ENCODE peak calls at places on chromosome 17, in six cellular contexts. Y, F, S, C, R and G are unnamed samples.

GRCh38 chr17:39204245-39204644 is 4.2 kb downstream of the RPL19 start:
- DNase-seq in R (no peak), S (no peak), F (no peak), C (no peak), Y (no peak), G (no peak)

GRCh38 chr17:8745586-8746500 is 1.2 kb upstream of the CCDC42 start:
- DNase-seq in R (peak; percentile 83), S (peak; percentile 66), C (peak; percentile 74), F (no peak), Y (peak; percentile 87), G (peak; percentile 39)

GRCh38 chr17:27664606-27664965 is 33.6 kb downstream of the LGALS9 start:
- DNase-seq in Y (no peak), R (no peak), F (no peak), S (no peak), C (no peak), G (no peak)

GRCh38 chr17:40103742-40104095 is 3.3 kb upstream of the NR1D1 start:
- DNase-seq in C (no peak), Y (no peak), R (peak; percentile 35), S (no peak), F (no peak), G (no peak)

GRCh38 chr17:5468075-5468473 is 708 bp downstream of the DHX33 start:
- DNase-seq in R (peak; percentile 33), S (no peak), Y (no peak), F (no peak), C (peak; percentile 7), G (no peak)

GRCh38 chr17:82831041-82831817 is 8.6 kb downstream of the ZNF750 start:
- DNase-seq in S (no peak), F (no peak), Y (no peak), C (no peak), R (no peak), G (no peak)

GRCh38 chr17:50787106-50787505 is 19.8 kb upstream of the ANKRD40CL start:
- DNase-seq in F (no peak), S (no peak), C (no peak), R (no peak), Y (no peak), G (no peak)

GRCh38 chr17:75515523-75516254 is at the start of gene CASKIN2:
- DNase-seq in S (peak; percentile 97), Y (peak; percentile 92), R (peak; percentile 89), F (peak; percentile 10), C (peak; percentile 67), G (peak; percentile 83)

GRCh38 chr17:77882481-77883212 is 75.9 kb upstream of the TNRC6C start:
- DNase-seq in F (no peak), Y (peak; percentile 50), R (peak; percentile 94), C (peak; percentile 37), S (peak; percentile 51), G (peak; percentile 86)

GRCh38 chr17:40097931-40098845 is 2.2 kb downstream of the NR1D1 start:
- DNase-seq in F (no peak), C (no peak), Y (no peak), S (peak; percentile 89), R (peak; percentile 39), G (peak; percentile 56)

GRCh38 chr17:14745541-14745940 is 444.7 kb downstream of the HS3ST3B1 start:
- DNase-seq in C (no peak), Y (no peak), R (no peak), S (no peak), F (no peak), G (peak; percentile 57)

GRCh38 chr17:12510535-12510934 is 155.2 kb upstream of the MYOCD start:
- DNase-seq in S (no peak), C (no peak), R (no peak), F (no peak), Y (no peak), G (peak; percentile 44)

GRCh38 chr17:71080937-71081336 is 911.6 kb downstream of the KCNJ2 start:
- DNase-seq in F (no peak), Y (no peak), C (no peak), R (no peak), S (no peak), G (no peak)

GRCh38 chr17:73652886-73653480 is 8.7 kb upstream of the SDK2 start:
- DNase-seq in R (no peak), C (no peak), Y (no peak), S (no peak), F (no peak), G (no peak)

GRCh38 chr17:59707182-59707970 is at the start of the genes PTRH2 and VMP1:
- DNase-seq in F (peak; percentile 98), C (peak; percentile 82), Y (peak; percentile 90), S (peak; percentile 98), R (peak; percentile 97), G (peak; percentile 100)

GRCh38 chr17:76246080-76247066 is 6.1 kb upstream of the RNF157 start:
- DNase-seq in S (no peak), C (no peak), R (peak; percentile 86), F (no peak), Y (peak; percentile 80), G (peak; percentile 97)

GRCh38 chr17:8117980-8118768 is at the start of gene ALOXE3:
- DNase-seq in Y (no peak), C (peak; percentile 16), S (peak; percentile 36), F (no peak), R (peak; percentile 47), G (peak; percentile 60)

GRCh38 chr17:57422574-57423164 is 166.3 kb downstream of the MSI2 start:
- DNase-seq in Y (no peak), C (no peak), R (peak; percentile 55), S (no peak), F (peak; percentile 19), G (no peak)

GRCh38 chr17:48575066-48575582 is 3.0 kb downstream of the HOXB4 start:
- DNase-seq in R (no peak), S (no peak), F (no peak), Y (no peak), C (no peak), G (no peak)

GRCh38 chr17:67565068-67565467 is 152.7 kb upstream of the NOL11 start:
- DNase-seq in R (no peak), S (no peak), C (no peak), F (no peak), Y (no peak), G (no peak)

GRCh38 chr17:39143552-39144093 is 7.8 kb downstream of the PLXDC1 start:
- DNase-seq in F (no peak), Y (no peak), C (no peak), S (peak; percentile 30), R (no peak), G (no peak)

GRCh38 chr17:44959821-44960523 is 8.1 kb downstream of the C1QL1 start:
- DNase-seq in Y (no peak), S (no peak), R (peak; percentile 38), C (no peak), F (no peak), G (no peak)

GRCh38 chr17:76000755-76001521 is at the start of gene CDK3:
- DNase-seq in F (no peak), R (no peak), Y (no peak), C (no peak), S (peak; percentile 61), G (no peak)

GRCh38 chr17:78396436-78397335 is 18.2 kb downstream of the PGS1 start:
- DNase-seq in C (no peak), S (no peak), F (no peak), R (no peak), Y (no peak), G (no peak)

GRCh38 chr17:172401-172800 is 9.0 kb downstream of the DOC2B start:
- DNase-seq in S (no peak), Y (no peak), F (no peak), R (no peak), C (no peak), G (no peak)

GRCh38 chr17:60170835-60171752 is 21.3 kb downstream of the CA4 start:
- DNase-seq in F (no peak), R (no peak), Y (no peak), C (no peak), S (no peak), G (peak; percentile 18)

GRCh38 chr17:9052921-9053320 is 31.6 kb downstream of the NTN1 start:
- DNase-seq in S (peak; percentile 31), R (no peak), Y (no peak), F (no peak), C (no peak), G (no peak)

GRCh38 chr17:77372444-77373297 is 231.9 kb downstream of the SEC14L1 start:
- DNase-seq in F (no peak), C (no peak), Y (peak; percentile 90), S (peak; percentile 77), R (peak; percentile 75), G (peak; percentile 86)

GRCh38 chr17:6648181-6648580 is 3.2 kb downstream of the MED31 start:
- DNase-seq in S (no peak), F (no peak), R (no peak), C (no peak), Y (no peak), G (peak; percentile 47)

GRCh38 chr17:7548585-7549400 is at the start of gene TNFSF12:
- DNase-seq in Y (no peak), F (no peak), S (peak; percentile 73), C (no peak), R (peak; percentile 76), G (peak; percentile 11)

GRCh38 chr17:77330602-77331081 is 189.9 kb downstream of the SEC14L1 start:
- DNase-seq in C (no peak), F (no peak), Y (no peak), R (no peak), S (peak; percentile 18), G (no peak)

GRCh38 chr17:795276-795675 is 13.1 kb downstream of the MRM3 start:
- DNase-seq in Y (no peak), S (no peak), R (no peak), C (no peak), F (no peak), G (no peak)

GRCh38 chr17:35968520-35969054 is 12.7 kb downstream of the CCL16 start:
- DNase-seq in R (no peak), S (no peak), C (no peak), Y (no peak), F (no peak), G (no peak)

GRCh38 chr17:35188111-35188510 is 6.1 kb downstream of the SLC35G3 start:
- DNase-seq in Y (no peak), S (no peak), C (no peak), R (peak; percentile 49), F (no peak), G (no peak)